ENCODE peak calls at places on chromosomes 16 and 17, in four cellular contexts. One of them, this sample, is unnamed. For H3K36me3, the result is how much of the 10 kb centered on the place peaks cover.

GRCh38 chr17:30961213-30962188 is 9.3 kb upstream of the RNF135 start:
- DNase-seq in tibial artery: no peak
- DNase-seq in cardiac muscle cell: no peak
- DNase-seq in left lung: no peak
- DNase-seq in this sample: peak

GRCh38 chr17:81332118-81332834 is 37.2 kb upstream of the SLC38A10 start:
- DNase-seq in tibial artery: no peak
- DNase-seq in cardiac muscle cell: no peak
- DNase-seq in left lung: no peak
- DNase-seq in this sample: no peak

GRCh38 chr16:30010817-30011504 is at the start of gene DOC2A:
- DNase-seq in cardiac muscle cell: peak
- DNase-seq in tibial artery: no peak
- DNase-seq in left lung: no peak
- DNase-seq in this sample: no peak

GRCh38 chr16:80940069-80940856 is 66.4 kb downstream of the CMC2 start:
- DNase-seq in left lung: no peak
- DNase-seq in tibial artery: no peak
- DNase-seq in cardiac muscle cell: no peak
- DNase-seq in this sample: no peak

GRCh38 chr17:8887834-8888703 is 20.6 kb upstream of the PIK3R6 start:
- DNase-seq in left lung: no peak
- DNase-seq in tibial artery: peak
- DNase-seq in cardiac muscle cell: peak
- DNase-seq in this sample: peak

GRCh38 chr16:19817122-19817521 is 67.5 kb downstream of the GPRC5B start:
- DNase-seq in cardiac muscle cell: no peak
- DNase-seq in left lung: no peak
- DNase-seq in tibial artery: no peak
- DNase-seq in this sample: no peak

GRCh38 chr16:30588651-30589050 is 3.2 kb upstream of the ZNF785 start:
- DNase-seq in left lung: no peak
- DNase-seq in cardiac muscle cell: no peak
- DNase-seq in tibial artery: no peak
- DNase-seq in this sample: no peak

GRCh38 chr16:88922114-88922825 is 54.7 kb downstream of the CBFA2T3 start:
- DNase-seq in cardiac muscle cell: no peak
- DNase-seq in tibial artery: peak
- DNase-seq in left lung: peak
- DNase-seq in this sample: peak

GRCh38 chr16:85567101-85567866 is 45.8 kb upstream of the GSE1 start:
- DNase-seq in left lung: no peak
- DNase-seq in cardiac muscle cell: no peak
- DNase-seq in tibial artery: no peak
- DNase-seq in this sample: no peak

GRCh38 chr16:53912155-53912554 is 208.2 kb downstream of the FTO start:
- DNase-seq in left lung: no peak
- DNase-seq in tibial artery: no peak
- DNase-seq in cardiac muscle cell: no peak
- DNase-seq in this sample: no peak

GRCh38 chr16:53103811-53104210 is 49.0 kb downstream of the CHD9 start:
- DNase-seq in left lung: no peak
- DNase-seq in tibial artery: no peak
- DNase-seq in cardiac muscle cell: no peak
- DNase-seq in this sample: no peak

GRCh38 chr16:67865318-67865717 is 7.5 kb upstream of the EDC4 start:
- DNase-seq in left lung: no peak
- DNase-seq in cardiac muscle cell: peak
- DNase-seq in tibial artery: no peak
- DNase-seq in this sample: peak

GRCh38 chr17:69047368-69048263 is 13.1 kb downstream of the ABCA9 start:
- DNase-seq in cardiac muscle cell: peak
- DNase-seq in tibial artery: peak
- DNase-seq in left lung: peak
- DNase-seq in this sample: peak

GRCh38 chr16:87897563-87898505 is 28.5 kb upstream of the SLC7A5 start:
- DNase-seq in left lung: no peak
- DNase-seq in tibial artery: no peak
- DNase-seq in cardiac muscle cell: no peak
- DNase-seq in this sample: no peak

GRCh38 chr16:75305364-75306101 is 54.1 kb upstream of the BCAR1 start:
- DNase-seq in left lung: peak
- DNase-seq in tibial artery: peak
- DNase-seq in cardiac muscle cell: peak
- DNase-seq in this sample: peak

GRCh38 chr16:67245189-67245585 is 2.1 kb downstream of the FHOD1 start:
- DNase-seq in left lung: no peak
- DNase-seq in tibial artery: no peak
- DNase-seq in cardiac muscle cell: no peak
- DNase-seq in this sample: no peak

GRCh38 chr17:82287849-82288601 is 14.5 kb upstream of the CSNK1D start:
- DNase-seq in cardiac muscle cell: no peak
- DNase-seq in left lung: peak
- DNase-seq in tibial artery: no peak
- DNase-seq in this sample: peak

GRCh38 chr17:29140631-29141483 is 39.3 kb downstream of the MYO18A start:
- DNase-seq in tibial artery: no peak
- DNase-seq in left lung: no peak
- DNase-seq in cardiac muscle cell: peak
- DNase-seq in this sample: no peak

GRCh38 chr17:5468075-5468473 is 708 bp downstream of the DHX33 start:
- DNase-seq in left lung: no peak
- DNase-seq in cardiac muscle cell: no peak
- DNase-seq in tibial artery: no peak
- DNase-seq in this sample: no peak

GRCh38 chr16:24198807-24199533 is 57.2 kb upstream of the CACNG3 start:
- DNase-seq in cardiac muscle cell: peak
- DNase-seq in left lung: no peak
- DNase-seq in tibial artery: no peak
- DNase-seq in this sample: no peak

GRCh38 chr17:77506371-77506991 is 365.7 kb downstream of the SEC14L1 start:
- DNase-seq in cardiac muscle cell: no peak
- DNase-seq in left lung: no peak
- DNase-seq in tibial artery: no peak
- DNase-seq in this sample: no peak

GRCh38 chr17:694239-694638 is 20.4 kb downstream of the VPS53 start:
- DNase-seq in left lung: no peak
- DNase-seq in cardiac muscle cell: no peak
- DNase-seq in tibial artery: no peak
- DNase-seq in this sample: peak

GRCh38 chr17:27653572-27653971 is 22.6 kb downstream of the LGALS9 start:
- DNase-seq in cardiac muscle cell: no peak
- DNase-seq in left lung: no peak
- DNase-seq in tibial artery: no peak
- DNase-seq in this sample: no peak

GRCh38 chr17:13353590-13353989 is 248.1 kb downstream of the HS3ST3A1 start:
- DNase-seq in tibial artery: no peak
- DNase-seq in left lung: no peak
- DNase-seq in cardiac muscle cell: peak
- DNase-seq in this sample: no peak

GRCh38 chr16:64051826-64052225 is 1070.0 kb downstream of the CDH11 start:
- DNase-seq in cardiac muscle cell: peak
- DNase-seq in left lung: no peak
- DNase-seq in tibial artery: no peak
- DNase-seq in this sample: peak

GRCh38 chr17:67194134-67194533 is 50.9 kb downstream of the HELZ start:
- DNase-seq in left lung: no peak
- DNase-seq in cardiac muscle cell: peak
- DNase-seq in tibial artery: no peak
- DNase-seq in this sample: peak
- H3K36me3 ChIP-seq in left lung: half or more
- H3K36me3 ChIP-seq in cardiac muscle cell: under half
- H3K36me3 ChIP-seq in tibial artery: under half
- H3K36me3 ChIP-seq in this sample: under half

DNA sequence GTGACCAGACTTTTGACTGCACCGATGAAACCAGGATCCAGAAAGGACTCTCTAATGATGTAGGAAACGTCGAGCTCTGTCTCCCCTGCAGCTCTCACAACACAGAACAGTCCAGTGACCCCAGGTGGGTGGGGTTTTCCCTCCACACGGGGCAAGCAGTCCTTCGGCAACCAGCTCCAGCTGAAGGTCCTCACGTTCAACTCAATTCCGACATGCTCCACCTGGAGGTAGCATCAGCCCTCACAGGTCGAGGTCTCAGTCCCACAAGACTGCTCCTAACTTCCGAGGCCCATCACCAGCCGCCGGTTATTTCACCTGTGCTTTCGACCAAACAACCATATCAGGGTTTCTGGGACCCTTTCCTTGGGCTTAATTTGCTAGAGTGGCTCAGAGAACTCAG is 28.2 kb downstream of the ITGAE start:
- DNase-seq in left lung: no peak
- DNase-seq in tibial artery: no peak
- DNase-seq in cardiac muscle cell: no peak
- DNase-seq in this sample: no peak
- TF ChIP-seq CTCF in left lung: no peak
- TF ChIP-seq CTCF in tibial artery: no peak
- TF ChIP-seq CTCF in cardiac muscle cell: no peak
- TF ChIP-seq CTCF in this sample: no peak

GRCh38 chr16:25700547-25700946 is 8.8 kb downstream of the HS3ST4 start:
- DNase-seq in cardiac muscle cell: no peak
- DNase-seq in left lung: no peak
- DNase-seq in tibial artery: no peak
- DNase-seq in this sample: no peak
- H3K36me3 ChIP-seq in cardiac muscle cell: under half
- H3K36me3 ChIP-seq in left lung: under half
- H3K36me3 ChIP-seq in tibial artery: under half
- H3K36me3 ChIP-seq in this sample: under half

GRCh38 chr16:3216263-3216640 is 18.7 kb downstream of the ZNF200 start:
- DNase-seq in tibial artery: no peak
- DNase-seq in cardiac muscle cell: no peak
- DNase-seq in left lung: no peak
- DNase-seq in this sample: no peak
- TF ChIP-seq CTCF in tibial artery: no peak
- TF ChIP-seq CTCF in cardiac muscle cell: no peak
- TF ChIP-seq CTCF in left lung: no peak
- TF ChIP-seq CTCF in this sample: no peak

GRCh38 chr16:2460916-2461315 is 1.0 kb downstream of the TEDC2 start:
- DNase-seq in cardiac muscle cell: no peak
- DNase-seq in tibial artery: no peak
- DNase-seq in left lung: peak
- DNase-seq in this sample: no peak

GRCh38 chr16:2458887-2459646 is 842 bp upstream of the TEDC2 start:
- DNase-seq in cardiac muscle cell: no peak
- DNase-seq in tibial artery: no peak
- DNase-seq in left lung: no peak
- DNase-seq in this sample: no peak

GRCh38 chr16:2459647-2460390 is at the start of gene TEDC2:
- DNase-seq in tibial artery: peak
- DNase-seq in cardiac muscle cell: peak
- DNase-seq in left lung: peak
- DNase-seq in this sample: peak

GRCh38 chr16:2462031-2462866 is 2.3 kb downstream of the TEDC2 start:
- DNase-seq in tibial artery: no peak
- DNase-seq in cardiac muscle cell: no peak
- DNase-seq in left lung: no peak
- DNase-seq in this sample: no peak

DNA sequence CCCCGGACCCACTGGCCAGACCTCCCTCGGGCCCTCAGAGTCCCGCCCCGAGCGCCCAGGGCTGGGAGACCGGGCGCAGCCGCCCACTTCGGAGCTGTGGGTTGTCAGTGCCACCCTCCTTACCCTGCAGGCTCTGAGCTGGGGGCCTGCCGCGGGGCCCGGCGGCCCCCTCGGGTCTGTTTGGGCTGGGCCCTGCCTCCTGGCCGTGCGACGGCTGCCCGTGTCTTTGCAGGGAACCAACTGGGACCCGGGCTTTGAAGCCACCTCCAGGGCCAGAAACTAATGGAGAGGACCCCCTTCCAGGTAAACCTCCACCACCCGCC is 443 bp downstream of the TEDC2 start:
- DNase-seq in tibial artery: no peak
- DNase-seq in left lung: no peak
- DNase-seq in cardiac muscle cell: no peak
- DNase-seq in this sample: no peak
- H3K36me3 ChIP-seq in tibial artery: under half
- H3K36me3 ChIP-seq in left lung: under half
- H3K36me3 ChIP-seq in cardiac muscle cell: under half
- H3K36me3 ChIP-seq in this sample: under half

GRCh38 chr17:72661093-72661944 is 431.2 kb downstream of the SLC39A11 start:
- DNase-seq in tibial artery: no peak
- DNase-seq in cardiac muscle cell: no peak
- DNase-seq in left lung: no peak
- DNase-seq in this sample: no peak
- TF ChIP-seq CTCF in tibial artery: no peak
- TF ChIP-seq CTCF in cardiac muscle cell: peak
- TF ChIP-seq CTCF in left lung: no peak
- TF ChIP-seq CTCF in this sample: peak

GRCh38 chr17:44932096-44932495 is 15.5 kb downstream of the KIF18B start:
- DNase-seq in cardiac muscle cell: no peak
- DNase-seq in tibial artery: no peak
- DNase-seq in left lung: no peak
- DNase-seq in this sample: no peak
- H3K36me3 ChIP-seq in cardiac muscle cell: under half
- H3K36me3 ChIP-seq in tibial artery: under half
- H3K36me3 ChIP-seq in left lung: under half
- H3K36me3 ChIP-seq in this sample: under half

This sample was measured in brain microvascular endothelial cell.